ENCODE peak calls at places on chromosomes 2 and 18, in seven cellular contexts. One of them, this sample, is unnamed.

GRCh38 chr2:174191342-174191886 is 56.9 kb downstream of the OLA1 start:
- DNase-seq in fibroblast of the conjunctiva: no peak
- DNase-seq in chondrocyte: no peak
- DNase-seq in GM12891: no peak
- DNase-seq in left ventricle myocardium inferior: no peak
- DNase-seq in activated naive CD8-positive, alpha-beta T cell treated with anti-CD3 and anti-CD28 coated beads for 36 hours: no peak
- DNase-seq in A172: no peak
- DNase-seq in this sample: no peak

GRCh38 chr2:73838889-73839539 is 10.3 kb downstream of the STAMBP start:
- DNase-seq in A172: no peak
- DNase-seq in GM12891: no peak
- DNase-seq in left ventricle myocardium inferior: no peak
- DNase-seq in chondrocyte: no peak
- DNase-seq in activated naive CD8-positive, alpha-beta T cell treated with anti-CD3 and anti-CD28 coated beads for 36 hours: no peak
- DNase-seq in fibroblast of the conjunctiva: no peak
- DNase-seq in this sample: no peak

GRCh38 chr2:238439093-238439849 is 12.5 kb downstream of the ASB1 start:
- DNase-seq in left ventricle myocardium inferior: no peak
- DNase-seq in GM12891: no peak
- DNase-seq in A172: peak; percentile 98
- DNase-seq in chondrocyte: no peak
- DNase-seq in fibroblast of the conjunctiva: peak; percentile 83
- DNase-seq in activated naive CD8-positive, alpha-beta T cell treated with anti-CD3 and anti-CD28 coated beads for 36 hours: peak; percentile 62
- DNase-seq in this sample: peak; percentile 68

GRCh38 chr18:354456-354855 is 86.6 kb upstream of the THOC1 start:
- DNase-seq in chondrocyte: no peak
- DNase-seq in left ventricle myocardium inferior: no peak
- DNase-seq in GM12891: no peak
- DNase-seq in activated naive CD8-positive, alpha-beta T cell treated with anti-CD3 and anti-CD28 coated beads for 36 hours: no peak
- DNase-seq in A172: no peak
- DNase-seq in fibroblast of the conjunctiva: no peak
- DNase-seq in this sample: no peak

GRCh38 chr2:135490381-135490780 is 40.6 kb downstream of the ZRANB3 start:
- DNase-seq in left ventricle myocardium inferior: no peak
- DNase-seq in GM12891: no peak
- DNase-seq in fibroblast of the conjunctiva: no peak
- DNase-seq in A172: no peak
- DNase-seq in chondrocyte: no peak
- DNase-seq in activated naive CD8-positive, alpha-beta T cell treated with anti-CD3 and anti-CD28 coated beads for 36 hours: no peak
- DNase-seq in this sample: no peak

GRCh38 chr2:241802421-241802749 is 6.6 kb upstream of the NEU4 start:
- DNase-seq in chondrocyte: no peak
- DNase-seq in fibroblast of the conjunctiva: no peak
- DNase-seq in A172: no peak
- DNase-seq in left ventricle myocardium inferior: no peak
- DNase-seq in activated naive CD8-positive, alpha-beta T cell treated with anti-CD3 and anti-CD28 coated beads for 36 hours: no peak
- DNase-seq in GM12891: no peak
- DNase-seq in this sample: no peak

GRCh38 chr2:46082531-46083485 is 214.4 kb upstream of the EPAS1 start:
- DNase-seq in A172: peak; percentile 87
- DNase-seq in left ventricle myocardium inferior: peak; percentile 71
- DNase-seq in GM12891: no peak
- DNase-seq in activated naive CD8-positive, alpha-beta T cell treated with anti-CD3 and anti-CD28 coated beads for 36 hours: no peak
- DNase-seq in chondrocyte: no peak
- DNase-seq in fibroblast of the conjunctiva: peak; percentile 94
- DNase-seq in this sample: peak; percentile 62

GRCh38 chr18:2881088-2881487 is 34.3 kb downstream of the EMILIN2 start:
- DNase-seq in left ventricle myocardium inferior: no peak
- DNase-seq in activated naive CD8-positive, alpha-beta T cell treated with anti-CD3 and anti-CD28 coated beads for 36 hours: no peak
- DNase-seq in GM12891: no peak
- DNase-seq in chondrocyte: no peak
- DNase-seq in fibroblast of the conjunctiva: no peak
- DNase-seq in A172: peak; percentile 27
- DNase-seq in this sample: no peak

GRCh38 chr2:102844911-102845310 is 83.1 kb downstream of the TMEM182 start:
- DNase-seq in activated naive CD8-positive, alpha-beta T cell treated with anti-CD3 and anti-CD28 coated beads for 36 hours: no peak
- DNase-seq in fibroblast of the conjunctiva: no peak
- DNase-seq in A172: no peak
- DNase-seq in GM12891: no peak
- DNase-seq in chondrocyte: no peak
- DNase-seq in left ventricle myocardium inferior: no peak
- DNase-seq in this sample: no peak

GRCh38 chr18:27771571-27771970 is 405.4 kb downstream of the CDH2 start:
- DNase-seq in GM12891: no peak
- DNase-seq in fibroblast of the conjunctiva: no peak
- DNase-seq in A172: no peak
- DNase-seq in activated naive CD8-positive, alpha-beta T cell treated with anti-CD3 and anti-CD28 coated beads for 36 hours: no peak
- DNase-seq in chondrocyte: no peak
- DNase-seq in left ventricle myocardium inferior: no peak
- DNase-seq in this sample: no peak

GRCh38 chr18:50469380-50469781 is 90.5 kb upstream of the MAPK4 start:
- DNase-seq in fibroblast of the conjunctiva: no peak
- DNase-seq in A172: no peak
- DNase-seq in GM12891: no peak
- DNase-seq in activated naive CD8-positive, alpha-beta T cell treated with anti-CD3 and anti-CD28 coated beads for 36 hours: no peak
- DNase-seq in left ventricle myocardium inferior: peak; percentile 60
- DNase-seq in chondrocyte: no peak
- DNase-seq in this sample: no peak

GRCh38 chr2:169767243-169767888 is 31.3 kb upstream of the SSB start:
- DNase-seq in fibroblast of the conjunctiva: peak; percentile 61
- DNase-seq in left ventricle myocardium inferior: no peak
- DNase-seq in A172: peak; percentile 55
- DNase-seq in chondrocyte: no peak
- DNase-seq in activated naive CD8-positive, alpha-beta T cell treated with anti-CD3 and anti-CD28 coated beads for 36 hours: peak; percentile 32
- DNase-seq in GM12891: peak; percentile 46
- DNase-seq in this sample: no peak

GRCh38 chr2:191148766-191149165 is 2.0 kb downstream of the STAT4 start:
- DNase-seq in fibroblast of the conjunctiva: no peak
- DNase-seq in left ventricle myocardium inferior: no peak
- DNase-seq in GM12891: no peak
- DNase-seq in A172: no peak
- DNase-seq in chondrocyte: no peak
- DNase-seq in activated naive CD8-positive, alpha-beta T cell treated with anti-CD3 and anti-CD28 coated beads for 36 hours: no peak
- DNase-seq in this sample: no peak

GRCh38 chr2:159828736-159829135 is 30.7 kb upstream of the CD302 start:
- DNase-seq in fibroblast of the conjunctiva: no peak
- DNase-seq in chondrocyte: no peak
- DNase-seq in activated naive CD8-positive, alpha-beta T cell treated with anti-CD3 and anti-CD28 coated beads for 36 hours: no peak
- DNase-seq in A172: no peak
- DNase-seq in left ventricle myocardium inferior: no peak
- DNase-seq in GM12891: no peak
- DNase-seq in this sample: no peak

GRCh38 chr18:65938592-65939372 is 188.0 kb downstream of the CDH7 start:
- DNase-seq in left ventricle myocardium inferior: no peak
- DNase-seq in chondrocyte: no peak
- DNase-seq in A172: peak; percentile 50
- DNase-seq in GM12891: peak; percentile 1
- DNase-seq in fibroblast of the conjunctiva: no peak
- DNase-seq in activated naive CD8-positive, alpha-beta T cell treated with anti-CD3 and anti-CD28 coated beads for 36 hours: peak; percentile 3
- DNase-seq in this sample: no peak

GRCh38 chr2:71948781-71949536 is 198.7 kb downstream of the CYP26B1 start:
- DNase-seq in fibroblast of the conjunctiva: no peak
- DNase-seq in A172: peak; percentile 34
- DNase-seq in chondrocyte: no peak
- DNase-seq in left ventricle myocardium inferior: no peak
- DNase-seq in GM12891: no peak
- DNase-seq in activated naive CD8-positive, alpha-beta T cell treated with anti-CD3 and anti-CD28 coated beads for 36 hours: no peak
- DNase-seq in this sample: peak; percentile 21

GRCh38 chr2:10911291-10912075 is at the start of gene KCNF1:
- DNase-seq in chondrocyte: no peak
- DNase-seq in GM12891: no peak
- DNase-seq in activated naive CD8-positive, alpha-beta T cell treated with anti-CD3 and anti-CD28 coated beads for 36 hours: peak; percentile 15
- DNase-seq in fibroblast of the conjunctiva: peak; percentile 14
- DNase-seq in left ventricle myocardium inferior: no peak
- DNase-seq in A172: peak; percentile 61
- DNase-seq in this sample: peak; percentile 24

GRCh38 chr18:50695431-50696176 is 124.2 kb downstream of the MRO start:
- DNase-seq in fibroblast of the conjunctiva: no peak
- DNase-seq in left ventricle myocardium inferior: peak; percentile 30
- DNase-seq in activated naive CD8-positive, alpha-beta T cell treated with anti-CD3 and anti-CD28 coated beads for 36 hours: no peak
- DNase-seq in A172: no peak
- DNase-seq in chondrocyte: no peak
- DNase-seq in GM12891: no peak
- DNase-seq in this sample: no peak

GRCh38 chr2:31204761-31205160 is 12.6 kb downstream of the CAPN14 start:
- DNase-seq in left ventricle myocardium inferior: no peak
- DNase-seq in activated naive CD8-positive, alpha-beta T cell treated with anti-CD3 and anti-CD28 coated beads for 36 hours: no peak
- DNase-seq in A172: no peak
- DNase-seq in chondrocyte: no peak
- DNase-seq in GM12891: no peak
- DNase-seq in fibroblast of the conjunctiva: no peak
- DNase-seq in this sample: no peak

GRCh38 chr2:179454443-179455218 is 190.0 kb upstream of the SESTD1 start:
- DNase-seq in A172: peak; percentile 93
- DNase-seq in left ventricle myocardium inferior: no peak
- DNase-seq in fibroblast of the conjunctiva: peak; percentile 67
- DNase-seq in GM12891: no peak
- DNase-seq in chondrocyte: no peak
- DNase-seq in activated naive CD8-positive, alpha-beta T cell treated with anti-CD3 and anti-CD28 coated beads for 36 hours: no peak
- DNase-seq in this sample: peak; percentile 20

GRCh38 chr2:26506279-26506678 is 28.4 kb upstream of the OTOF start:
- DNase-seq in A172: no peak
- DNase-seq in fibroblast of the conjunctiva: no peak
- DNase-seq in GM12891: no peak
- DNase-seq in chondrocyte: no peak
- DNase-seq in left ventricle myocardium inferior: no peak
- DNase-seq in activated naive CD8-positive, alpha-beta T cell treated with anti-CD3 and anti-CD28 coated beads for 36 hours: no peak
- DNase-seq in this sample: no peak

GRCh38 chr2:148876190-148876588 is 1.2 kb downstream of the KIF5C start:
- DNase-seq in fibroblast of the conjunctiva: no peak
- DNase-seq in left ventricle myocardium inferior: no peak
- DNase-seq in chondrocyte: no peak
- DNase-seq in A172: no peak
- DNase-seq in activated naive CD8-positive, alpha-beta T cell treated with anti-CD3 and anti-CD28 coated beads for 36 hours: peak; percentile 33
- DNase-seq in GM12891: no peak
- DNase-seq in this sample: no peak

GRCh38 chr2:36587556-36587955 is 10.4 kb downstream of the FEZ2 start:
- DNase-seq in A172: no peak
- DNase-seq in GM12891: no peak
- DNase-seq in fibroblast of the conjunctiva: no peak
- DNase-seq in left ventricle myocardium inferior: no peak
- DNase-seq in activated naive CD8-positive, alpha-beta T cell treated with anti-CD3 and anti-CD28 coated beads for 36 hours: no peak
- DNase-seq in chondrocyte: no peak
- DNase-seq in this sample: no peak

GRCh38 chr2:29123584-29124349 is 8.6 kb downstream of the CLIP4 start:
- DNase-seq in activated naive CD8-positive, alpha-beta T cell treated with anti-CD3 and anti-CD28 coated beads for 36 hours: no peak
- DNase-seq in A172: peak; percentile 91
- DNase-seq in chondrocyte: no peak
- DNase-seq in left ventricle myocardium inferior: no peak
- DNase-seq in fibroblast of the conjunctiva: no peak
- DNase-seq in GM12891: no peak
- DNase-seq in this sample: peak; percentile 32

GRCh38 chr2:143948710-143949109 is 571.2 kb downstream of the ZEB2 start:
- DNase-seq in GM12891: no peak
- DNase-seq in A172: no peak
- DNase-seq in chondrocyte: no peak
- DNase-seq in activated naive CD8-positive, alpha-beta T cell treated with anti-CD3 and anti-CD28 coated beads for 36 hours: no peak
- DNase-seq in left ventricle myocardium inferior: no peak
- DNase-seq in fibroblast of the conjunctiva: no peak
- DNase-seq in this sample: no peak

GRCh38 chr2:41784496-41784895 is 263.3 kb upstream of the PKDCC start:
- DNase-seq in GM12891: no peak
- DNase-seq in A172: peak; percentile 34
- DNase-seq in chondrocyte: no peak
- DNase-seq in left ventricle myocardium inferior: no peak
- DNase-seq in activated naive CD8-positive, alpha-beta T cell treated with anti-CD3 and anti-CD28 coated beads for 36 hours: no peak
- DNase-seq in fibroblast of the conjunctiva: no peak
- DNase-seq in this sample: no peak

GRCh38 chr18:5237083-5237722 is 40.1 kb upstream of the AKAIN1 start:
- DNase-seq in A172: no peak
- DNase-seq in chondrocyte: no peak
- DNase-seq in left ventricle myocardium inferior: peak; percentile 15
- DNase-seq in activated naive CD8-positive, alpha-beta T cell treated with anti-CD3 and anti-CD28 coated beads for 36 hours: no peak
- DNase-seq in fibroblast of the conjunctiva: no peak
- DNase-seq in GM12891: peak; percentile 3
- DNase-seq in this sample: peak; percentile 21

GRCh38 chr2:177914247-177914646 is 158.3 kb downstream of the PDE11A start:
- DNase-seq in activated naive CD8-positive, alpha-beta T cell treated with anti-CD3 and anti-CD28 coated beads for 36 hours: no peak
- DNase-seq in fibroblast of the conjunctiva: no peak
- DNase-seq in GM12891: no peak
- DNase-seq in chondrocyte: no peak
- DNase-seq in left ventricle myocardium inferior: no peak
- DNase-seq in A172: no peak
- DNase-seq in this sample: no peak

GRCh38 chr2:37593694-37594093 is 77.7 kb downstream of the CDC42EP3 start:
- DNase-seq in fibroblast of the conjunctiva: no peak
- DNase-seq in GM12891: no peak
- DNase-seq in A172: no peak
- DNase-seq in chondrocyte: no peak
- DNase-seq in activated naive CD8-positive, alpha-beta T cell treated with anti-CD3 and anti-CD28 coated beads for 36 hours: no peak
- DNase-seq in left ventricle myocardium inferior: no peak
- DNase-seq in this sample: no peak

GRCh38 chr2:44740678-44741077 is 200.8 kb upstream of the SIX3 start:
- DNase-seq in activated naive CD8-positive, alpha-beta T cell treated with anti-CD3 and anti-CD28 coated beads for 36 hours: no peak
- DNase-seq in A172: no peak
- DNase-seq in left ventricle myocardium inferior: no peak
- DNase-seq in fibroblast of the conjunctiva: peak; percentile 5
- DNase-seq in chondrocyte: no peak
- DNase-seq in GM12891: no peak
- DNase-seq in this sample: no peak

GRCh38 chr2:122753341-122753740 is 997.9 kb downstream of the TSN start:
- DNase-seq in fibroblast of the conjunctiva: no peak
- DNase-seq in chondrocyte: no peak
- DNase-seq in left ventricle myocardium inferior: no peak
- DNase-seq in GM12891: no peak
- DNase-seq in activated naive CD8-positive, alpha-beta T cell treated with anti-CD3 and anti-CD28 coated beads for 36 hours: no peak
- DNase-seq in A172: no peak
- DNase-seq in this sample: no peak

GRCh38 chr2:169026056-169026455 is 5.1 kb downstream of the ABCB11 start:
- DNase-seq in GM12891: no peak
- DNase-seq in left ventricle myocardium inferior: no peak
- DNase-seq in activated naive CD8-positive, alpha-beta T cell treated with anti-CD3 and anti-CD28 coated beads for 36 hours: no peak
- DNase-seq in A172: no peak
- DNase-seq in chondrocyte: no peak
- DNase-seq in fibroblast of the conjunctiva: no peak
- DNase-seq in this sample: no peak

GRCh38 chr2:100104718-100105677 is 37.4 kb downstream of the AFF3 start:
- DNase-seq in GM12891: peak; percentile 31
- DNase-seq in activated naive CD8-positive, alpha-beta T cell treated with anti-CD3 and anti-CD28 coated beads for 36 hours: peak; percentile 26
- DNase-seq in chondrocyte: no peak
- DNase-seq in fibroblast of the conjunctiva: no peak
- DNase-seq in A172: no peak
- DNase-seq in left ventricle myocardium inferior: peak; percentile 17
- DNase-seq in this sample: no peak

GRCh38 chr2:62175728-62176127 is 20.2 kb upstream of the B3GNT2 start:
- DNase-seq in GM12891: no peak
- DNase-seq in A172: no peak
- DNase-seq in chondrocyte: no peak
- DNase-seq in left ventricle myocardium inferior: peak; percentile 40
- DNase-seq in fibroblast of the conjunctiva: peak; percentile 27
- DNase-seq in activated naive CD8-positive, alpha-beta T cell treated with anti-CD3 and anti-CD28 coated beads for 36 hours: no peak
- DNase-seq in this sample: no peak

GRCh38 chr2:159124441-159124911 is 156.0 kb downstream of the TANC1 start:
- DNase-seq in left ventricle myocardium inferior: no peak
- DNase-seq in fibroblast of the conjunctiva: peak; percentile 62
- DNase-seq in activated naive CD8-positive, alpha-beta T cell treated with anti-CD3 and anti-CD28 coated beads for 36 hours: peak; percentile 10
- DNase-seq in chondrocyte: no peak
- DNase-seq in GM12891: no peak
- DNase-seq in A172: peak; percentile 79
- DNase-seq in this sample: peak; percentile 18

GRCh38 chr2:31249009-31249690 is 15.2 kb downstream of the EHD3 start:
- DNase-seq in GM12891: no peak
- DNase-seq in A172: no peak
- DNase-seq in left ventricle myocardium inferior: no peak
- DNase-seq in fibroblast of the conjunctiva: no peak
- DNase-seq in chondrocyte: no peak
- DNase-seq in activated naive CD8-positive, alpha-beta T cell treated with anti-CD3 and anti-CD28 coated beads for 36 hours: no peak
- DNase-seq in this sample: no peak

GRCh38 chr2:18998492-18998891 is 359.9 kb downstream of the OSR1 start:
- DNase-seq in fibroblast of the conjunctiva: no peak
- DNase-seq in GM12891: no peak
- DNase-seq in A172: no peak
- DNase-seq in chondrocyte: no peak
- DNase-seq in left ventricle myocardium inferior: no peak
- DNase-seq in activated naive CD8-positive, alpha-beta T cell treated with anti-CD3 and anti-CD28 coated beads for 36 hours: no peak
- DNase-seq in this sample: no peak

This sample was measured in T1000.